ENCODE peak calls at places on chromosomes 6 and 20, in nine cellular contexts. Q, V, D, X, M, K, O, G and Y are unnamed samples.
A peak's percentile ranks its signal among the peaks of the same experiment; 100 is the strongest.

GRCh38 chr20:44069203-44069931 is 117.6 kb downstream of the JPH2 start:
- DNase-seq in Q (peak; percentile 67), V (no peak), D (no peak), X (peak; percentile 55), M (peak; percentile 52), K (no peak), O (no peak), G (no peak), Y (no peak)

GRCh38 chr6:130500693-130501092 is 134.9 kb downstream of the TMEM200A start:
- DNase-seq in Q (no peak), V (peak; percentile 6), D (peak; percentile 24), X (no peak), M (no peak), K (no peak), O (no peak), G (no peak), Y (no peak)

GRCh38 chr20:2805682-2806350 is 5.4 kb upstream of the CPXM1 start:
- DNase-seq in Q (no peak), V (no peak), D (no peak), X (no peak), M (no peak), K (no peak), O (no peak), G (no peak), Y (no peak)

GRCh38 chr20:8209061-8209460 is 77.0 kb downstream of the PLCB1 start:
- DNase-seq in Q (no peak), V (no peak), D (peak; percentile 33), X (peak; percentile 35), M (no peak), K (no peak), O (no peak), G (no peak), Y (no peak)

GRCh38 chr20:11443382-11444119 is 474.1 kb upstream of the BTBD3 start:
- DNase-seq in Q (no peak), V (no peak), D (no peak), X (no peak), M (no peak), K (no peak), O (no peak), G (no peak), Y (no peak)

GRCh38 chr20:22511943-22512910 is 72.1 kb downstream of the FOXA2 start:
- DNase-seq in Q (no peak), V (peak; percentile 50), D (peak; percentile 3), X (no peak), M (no peak), K (peak; percentile 88), O (no peak), G (peak; percentile 57), Y (no peak)

GRCh38 chr6:104949206-104949605 is 7.7 kb upstream of the LIN28B start:
- DNase-seq in Q (no peak), V (no peak), D (no peak), X (no peak), M (no peak), K (no peak), O (no peak), G (no peak), Y (no peak)

GRCh38 chr6:82067021-82067420 is 180.5 kb downstream of the IBTK start:
- DNase-seq in Q (no peak), V (no peak), D (peak; percentile 19), X (peak; percentile 56), M (no peak), K (no peak), O (no peak), G (no peak), Y (no peak)

GRCh38 chr6:11343963-11344714 is 111.7 kb upstream of the NEDD9 start:
- DNase-seq in Q (no peak), V (peak; percentile 93), D (no peak), X (no peak), M (no peak), K (no peak), O (no peak), G (peak; percentile 57), Y (no peak)

GRCh38 chr6:154526997-154527396 is 16.5 kb upstream of the CNKSR3 start:
- DNase-seq in Q (no peak), V (no peak), D (no peak), X (no peak), M (no peak), K (no peak), O (no peak), G (no peak), Y (no peak)

GRCh38 chr6:82494367-82494766 is 130.8 kb downstream of the TPBG start:
- DNase-seq in Q (no peak), V (no peak), D (no peak), X (no peak), M (no peak), K (no peak), O (no peak), G (no peak), Y (peak; percentile 22)

GRCh38 chr6:71855406-71855805 is 30.9 kb upstream of the RIMS1 start:
- DNase-seq in Q (no peak), V (peak; percentile 16), D (no peak), X (peak; percentile 37), M (no peak), K (no peak), O (no peak), G (no peak), Y (no peak)

GRCh38 chr20:58869662-58870227 is 17.2 kb downstream of the GNAS start:
- DNase-seq in Q (no peak), V (no peak), D (no peak), X (no peak), M (no peak), K (no peak), O (no peak), G (no peak), Y (no peak)
- TF ChIP-seq CTCF in Q (no peak), V (no peak), D (no peak), X (no peak), M (no peak), K (no peak), O (no peak), G (no peak), Y (no peak)

DNA sequence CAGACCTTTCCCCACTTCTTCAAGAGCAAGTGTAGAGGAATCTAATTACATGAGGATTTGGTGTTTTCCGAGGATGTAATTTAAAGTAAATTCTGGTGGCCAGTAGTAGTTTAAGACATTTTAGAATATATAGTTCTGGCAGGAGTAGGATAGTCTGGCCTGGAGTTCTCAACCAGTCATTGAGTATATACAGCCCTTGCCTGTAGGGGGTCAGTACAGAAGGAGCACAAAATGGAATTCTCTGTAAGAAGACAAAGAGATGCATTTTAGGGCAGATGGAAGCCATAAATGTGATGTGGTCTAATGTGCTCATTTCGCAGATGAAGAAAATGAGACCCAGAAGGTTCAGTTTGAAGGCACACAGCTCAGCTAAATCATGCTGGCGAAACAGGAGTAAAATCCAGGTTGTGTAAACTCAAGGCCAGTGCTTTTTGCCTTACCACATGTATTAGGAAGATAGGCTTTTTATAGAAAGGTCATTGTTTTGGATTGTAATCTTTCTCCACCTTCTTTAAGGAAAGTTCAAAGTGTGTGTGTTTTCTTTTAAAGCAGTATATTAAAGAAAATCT is 29.6 kb downstream of the QKI start:
- DNase-seq in Q (no peak), V (no peak), D (no peak), X (no peak), M (no peak), K (no peak), O (no peak), G (no peak), Y (no peak)
- TF ChIP-seq CTCF in Q (no peak), V (no peak), D (no peak), X (no peak), M (no peak), K (no peak), O (no peak), G (no peak), Y (no peak)

GRCh38 chr6:123415844-123416468 is 220.8 kb downstream of the TRDN start:
- DNase-seq in Q (peak; percentile 20), V (peak; percentile 68), D (peak; percentile 67), X (no peak), M (peak; percentile 73), K (peak; percentile 64), O (no peak), G (peak; percentile 43), Y (no peak)
- TF ChIP-seq CTCF in Q (peak; percentile 47), V (peak; percentile 69), D (peak; percentile 61), X (peak; percentile 55), M (peak; percentile 77), K (peak; percentile 53), O (peak; percentile 48), G (no peak), Y (peak; percentile 75)

DNA sequence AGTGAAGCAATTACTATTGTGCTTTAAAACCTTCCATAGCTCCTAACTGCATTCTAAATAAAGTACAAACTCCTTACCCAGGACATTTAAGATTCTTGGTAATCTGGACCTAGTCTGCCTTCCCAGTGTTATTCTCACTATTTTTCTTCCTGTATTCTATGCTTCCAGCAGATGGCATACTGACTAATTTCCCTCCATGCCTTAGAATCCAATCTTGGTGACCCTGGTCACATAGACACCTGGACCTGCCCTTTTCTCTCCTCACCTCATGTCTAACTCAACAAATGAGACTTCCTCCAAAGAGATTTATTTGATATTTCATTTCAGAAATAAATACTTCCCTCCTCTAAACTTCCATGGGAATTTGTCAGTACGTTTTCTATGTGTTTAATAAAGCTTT is 25.8 kb downstream of the ROS1 start:
- DNase-seq in Q (no peak), V (peak; percentile 10), D (peak; percentile 20), X (no peak), M (no peak), K (no peak), O (no peak), G (no peak), Y (no peak)
- TF ChIP-seq CTCF in Q (no peak), V (peak; percentile 49), D (peak; percentile 42), X (no peak), M (no peak), K (peak; percentile 32), O (no peak), G (no peak), Y (peak; percentile 6)

GRCh38 chr20:62560162-62560561 is 82.1 kb upstream of the SLCO4A1 start:
- DNase-seq in Q (no peak), V (no peak), D (no peak), X (no peak), M (no peak), K (no peak), O (no peak), G (no peak), Y (no peak)
- TF ChIP-seq CTCF in Q (no peak), V (no peak), D (no peak), X (no peak), M (no peak), K (no peak), O (no peak), G (no peak), Y (no peak)